ENCODE peak calls at places on chromosomes 3 and 15, in seven cellular contexts. O is left ventricle myocardium inferior, W is cardiac fibroblast, Q is astrocyte of the spinal cord, S is stomach, R is GM13976, P is HFFc6. T is an unnamed sample.

GRCh38 chr15:78010112-78010511 is 67.4 kb downstream of the TBC1D2B start:
- DNase-seq in O (no peak), W (no peak), Q (no peak), S (no peak), R (no peak), P (no peak), T (no peak)

GRCh38 chr3:193132247-193132646 is 108.8 kb upstream of the PLAAT1 start:
- DNase-seq in O (no peak), W (no peak), Q (no peak), S (no peak), R (no peak), P (no peak), T (no peak)

GRCh38 chr15:90232941-90233700 is 620 bp downstream of the CIB1 start:
- DNase-seq in O (peak), W (peak), Q (peak), S (peak), R (peak), P (peak), T (no peak)

GRCh38 chr3:133944181-133944580 is 48.5 kb upstream of the RAB6B start:
- DNase-seq in O (no peak), W (peak), Q (peak), S (no peak), R (no peak), P (peak), T (no peak)

GRCh38 chr3:139974809-139975425 is 39.9 kb downstream of the CLSTN2 start:
- DNase-seq in O (no peak), W (no peak), Q (no peak), S (no peak), R (no peak), P (no peak), T (no peak)

GRCh38 chr3:138675393-138675792 is 66.8 kb downstream of the FAIM start:
- DNase-seq in O (no peak), W (peak), Q (peak), S (no peak), R (no peak), P (no peak), T (no peak)

GRCh38 chr3:195865752-195866151 is 42.6 kb downstream of the TNK2 start:
- DNase-seq in O (no peak), W (no peak), Q (no peak), S (no peak), R (no peak), P (no peak), T (no peak)

GRCh38 chr3:187292186-187292585 is 649 bp upstream of the MASP1 start:
- DNase-seq in O (no peak), W (no peak), Q (no peak), S (no peak), R (no peak), P (no peak), T (no peak)

GRCh38 chr3:81666502-81667121 is 94.8 kb downstream of the GBE1 start:
- DNase-seq in O (no peak), W (peak), Q (peak), S (no peak), R (peak), P (peak), T (no peak)

GRCh38 chr3:16369885-16370284 is 104.9 kb downstream of the OXNAD1 start:
- DNase-seq in O (no peak), W (no peak), Q (no peak), S (no peak), R (no peak), P (no peak), T (peak)

GRCh38 chr15:48177383-48177874 is 666 bp downstream of the MYEF2 start:
- DNase-seq in O (no peak), W (peak), Q (peak), S (no peak), R (peak), P (peak), T (peak)

GRCh38 chr3:124920718-124921117 is 13.8 kb downstream of the MUC13 start:
- DNase-seq in O (peak), W (no peak), Q (no peak), S (no peak), R (no peak), P (no peak), T (no peak)

GRCh38 chr15:41746802-41747201 is 27.5 kb upstream of the MAPKBP1 start:
- DNase-seq in O (no peak), W (peak), Q (no peak), S (no peak), R (no peak), P (no peak), T (no peak)

GRCh38 chr15:98663045-98663444 is 14.7 kb downstream of the IGF1R start:
- DNase-seq in O (no peak), W (no peak), Q (no peak), S (no peak), R (no peak), P (no peak), T (no peak)

GRCh38 chr3:163327086-163327485 is 1751.2 kb downstream of the SI start:
- DNase-seq in O (no peak), W (no peak), Q (peak), S (no peak), R (no peak), P (no peak), T (no peak)

GRCh38 chr15:78140296-78140695 is 8.9 kb upstream of the IDH3A start:
- DNase-seq in O (no peak), W (no peak), Q (no peak), S (no peak), R (no peak), P (no peak), T (no peak)

GRCh38 chr15:74306801-74307217 is 60.6 kb downstream of the CYP11A1 start:
- DNase-seq in O (no peak), W (no peak), Q (no peak), S (no peak), R (no peak), P (no peak), T (no peak)

GRCh38 chr3:105613120-105613519 is 246.4 kb downstream of the ALCAM start:
- DNase-seq in O (no peak), W (no peak), Q (no peak), S (no peak), R (no peak), P (no peak), T (no peak)

GRCh38 chr15:66072616-66073361 is 180.8 kb downstream of the MEGF11 start:
- DNase-seq in O (no peak), W (no peak), Q (no peak), S (no peak), R (no peak), P (peak), T (peak)

GRCh38 chr3:31589228-31589627 is 56.5 kb downstream of the STT3B start:
- DNase-seq in O (no peak), W (no peak), Q (no peak), S (no peak), R (no peak), P (no peak), T (no peak)

GRCh38 chr15:66099950-66100671 is 153.4 kb downstream of the MEGF11 start:
- DNase-seq in O (no peak), W (no peak), Q (no peak), S (no peak), R (no peak), P (no peak), T (no peak)

GRCh38 chr15:67745059-67745993 is 80.0 kb upstream of the SKOR1 start:
- DNase-seq in O (no peak), W (peak), Q (no peak), S (no peak), R (no peak), P (no peak), T (no peak)

GRCh38 chr15:89812126-89812846 is 2.4 kb downstream of the ANPEP start:
- DNase-seq in O (peak), W (peak), Q (peak), S (peak), R (peak), P (peak), T (no peak)

GRCh38 chr3:12395349-12396012 is 88.8 kb upstream of the TSEN2 start:
- DNase-seq in O (no peak), W (peak), Q (peak), S (no peak), R (peak), P (no peak), T (no peak)

GRCh38 chr3:33016846-33017405 is 65.5 kb downstream of the CCR4 start:
- DNase-seq in O (no peak), W (no peak), Q (no peak), S (no peak), R (no peak), P (no peak), T (no peak)

GRCh38 chr15:99967841-99968371 is 234.7 kb upstream of the LYSMD4 start:
- DNase-seq in O (no peak), W (no peak), Q (no peak), S (peak), R (no peak), P (no peak), T (no peak)

GRCh38 chr15:99180287-99180962 is 69.0 kb downstream of the TTC23 start:
- DNase-seq in O (no peak), W (no peak), Q (no peak), S (no peak), R (no peak), P (no peak), T (no peak)

GRCh38 chr15:64274541-64274940 is 81.4 kb downstream of the CSNK1G1 start:
- DNase-seq in O (no peak), W (no peak), Q (no peak), S (no peak), R (peak), P (no peak), T (no peak)

GRCh38 chr3:18982920-18983319 is 165.4 kb upstream of the KCNH8 start:
- DNase-seq in O (no peak), W (no peak), Q (no peak), S (no peak), R (no peak), P (no peak), T (no peak)

GRCh38 chr3:127673191-127674098 is 693 bp downstream of the ABTB1 start:
- DNase-seq in O (peak), W (peak), Q (peak), S (peak), R (peak), P (no peak), T (no peak)

GRCh38 chr3:111412656-111413055 is 129.3 kb upstream of the CD96 start:
- DNase-seq in O (no peak), W (no peak), Q (no peak), S (no peak), R (no peak), P (no peak), T (no peak)

GRCh38 chr3:129686941-129687340 is 80.5 kb upstream of the PLXND1 start:
- DNase-seq in O (no peak), W (no peak), Q (no peak), S (no peak), R (no peak), P (no peak), T (no peak)

DNA sequence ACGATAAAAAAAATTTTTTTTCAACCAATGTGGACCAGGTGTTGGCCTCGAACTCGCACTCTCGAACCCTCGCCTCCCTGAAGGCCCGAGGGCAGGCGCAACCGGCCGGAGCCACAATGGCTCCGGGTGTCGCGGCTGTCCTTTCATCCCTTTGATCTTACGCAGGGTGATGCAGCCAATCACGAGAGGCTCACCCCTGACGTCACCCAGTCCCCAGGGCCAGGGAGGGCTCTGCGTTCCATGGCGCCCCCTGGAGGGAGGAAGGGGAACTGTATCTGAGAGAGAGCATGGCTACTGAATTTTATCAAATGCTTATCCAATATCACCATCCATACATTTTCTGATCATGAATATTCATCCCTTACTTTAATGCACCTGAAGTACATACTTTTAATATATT is 15.4 kb upstream of the GMNC start:
- DNase-seq in O (no peak), W (no peak), Q (no peak), S (no peak), R (no peak), P (no peak), T (no peak)
- TF ChIP-seq CTCF in O (peak), W (peak), Q (peak), S (no peak), R (peak), P (peak), T (peak)

DNA sequence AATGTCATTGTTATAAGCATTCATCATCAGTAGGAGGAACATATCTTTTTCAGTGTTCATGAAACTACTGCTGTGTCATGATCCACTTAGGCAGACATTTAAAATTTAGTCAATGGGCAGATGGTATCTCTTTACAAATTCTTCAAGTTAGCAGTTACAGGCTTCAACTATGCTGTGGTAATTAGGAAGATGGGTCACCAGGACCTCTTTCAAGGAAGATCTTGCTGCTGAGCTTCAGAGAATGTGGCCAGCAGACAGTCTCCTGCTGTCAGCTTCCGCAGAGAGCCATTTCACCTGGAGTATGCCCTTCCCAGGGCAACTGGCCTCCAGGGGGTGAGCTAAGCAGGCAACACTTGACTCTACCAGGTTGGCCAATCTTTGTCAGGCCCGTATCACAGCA is 19.4 kb downstream of the IFT57 start:
- DNase-seq in O (no peak), W (peak), Q (no peak), S (no peak), R (no peak), P (peak), T (no peak)
- TF ChIP-seq CTCF in O (no peak), W (no peak), Q (no peak), S (no peak), R (no peak), P (peak), T (no peak)

DNA sequence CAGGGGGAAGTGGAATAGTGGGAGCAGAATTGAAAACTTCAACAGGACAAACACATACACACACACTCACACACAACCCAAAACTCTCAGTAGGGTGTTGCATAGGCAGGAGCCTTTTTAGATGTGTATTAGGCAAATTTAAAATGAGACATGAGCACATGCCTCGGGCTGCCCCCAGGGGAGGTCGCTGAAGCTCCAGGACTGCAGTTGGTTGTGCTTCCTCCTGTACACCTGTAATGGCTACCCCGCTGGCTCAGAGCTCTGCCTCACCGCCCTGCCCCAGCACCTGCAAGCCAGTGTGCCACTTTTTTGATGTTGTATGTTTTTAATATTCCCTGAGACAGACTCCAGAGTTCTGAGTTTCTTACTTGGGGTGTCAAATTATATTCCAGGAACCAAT is 303.4 kb upstream of the NR2E3 start:
- DNase-seq in O (no peak), W (no peak), Q (no peak), S (no peak), R (no peak), P (no peak), T (no peak)
- TF ChIP-seq CTCF in O (no peak), W (no peak), Q (no peak), S (no peak), R (peak), P (no peak), T (no peak)

GRCh38 chr3:53919741-53920140 is 28.1 kb upstream of the SELENOK start:
- DNase-seq in O (no peak), W (no peak), Q (no peak), S (no peak), R (no peak), P (no peak), T (no peak)

GRCh38 chr3:53921296-53921695 is 29.6 kb upstream of the SELENOK start:
- DNase-seq in O (no peak), W (peak), Q (no peak), S (no peak), R (peak), P (peak), T (no peak)
- TF ChIP-seq CTCF in O (peak), W (peak), Q (peak), S (peak), R (peak), P (peak), T (peak)

GRCh38 chr15:101150723-101151040 is 101.2 kb downstream of the CHSY1 start:
- DNase-seq in O (no peak), W (no peak), Q (no peak), S (no peak), R (no peak), P (no peak), T (no peak)

GRCh38 chr15:101149864-101150722 is 101.8 kb downstream of the CHSY1 start:
- DNase-seq in O (no peak), W (no peak), Q (no peak), S (no peak), R (no peak), P (no peak), T (no peak)

GRCh38 chr15:101151286-101151685 is 100.6 kb downstream of the CHSY1 start:
- DNase-seq in O (no peak), W (no peak), Q (no peak), S (no peak), R (no peak), P (no peak), T (no peak)

GRCh38 chr15:101153801-101154656 is 97.8 kb downstream of the CHSY1 start:
- DNase-seq in O (no peak), W (no peak), Q (no peak), S (no peak), R (no peak), P (no peak), T (no peak)

DNA sequence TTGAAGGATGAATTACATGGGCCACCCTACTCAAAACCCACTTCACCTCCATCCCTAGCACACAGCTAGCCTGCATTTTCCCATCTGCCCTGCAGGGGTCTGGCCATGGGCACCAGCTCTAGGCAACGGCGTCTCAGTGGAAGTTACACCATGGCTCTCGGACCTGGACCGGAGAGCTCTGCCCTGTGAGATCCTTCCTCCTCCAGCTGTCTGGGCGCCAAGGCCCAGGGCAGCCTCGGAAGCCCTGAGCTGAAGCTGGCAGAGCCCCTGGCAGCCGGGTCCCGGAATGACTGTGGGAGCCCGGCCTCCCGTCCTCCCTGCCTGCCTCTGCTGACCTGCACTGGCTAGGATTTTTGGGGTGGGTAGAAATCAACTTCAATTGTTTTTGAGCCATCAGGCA is 98.9 kb downstream of the CHSY1 start:
- DNase-seq in O (no peak), W (no peak), Q (no peak), S (no peak), R (no peak), P (no peak), T (no peak)
- TF ChIP-seq CTCF in O (peak), W (peak), Q (peak), S (no peak), R (peak), P (peak), T (peak)